ENCODE peak calls at places on chromosomes 7 and 10, in four cellular contexts. H, E, Z and S are unnamed samples. For H3K4me1 and H3K9me3, the result is how much of the 10 kb centered on the place peaks cover.

GRCh38 chr10:28938745-28939144 is 261.4 kb downstream of the BAMBI start:
- DNase-seq in H (no peak), E (no peak), Z (no peak), S (no peak)

GRCh38 chr7:2760098-2760889 is 72.3 kb downstream of the AMZ1 start:
- DNase-seq in H (no peak), E (no peak), Z (peak), S (peak)

GRCh38 chr7:93765475-93765874 is 125.1 kb downstream of the TFPI2 start:
- DNase-seq in H (no peak), E (no peak), Z (no peak), S (no peak)

GRCh38 chr7:120480472-120480871 is 207.5 kb downstream of the KCND2 start:
- DNase-seq in H (no peak), E (no peak), Z (no peak), S (no peak)

GRCh38 chr7:101699884-101700283 is 70.8 kb upstream of the MYL10 start:
- DNase-seq in H (no peak), E (no peak), Z (no peak), S (no peak)

GRCh38 chr10:43817368-43817767 is 168.7 kb upstream of the ZNF32 start:
- DNase-seq in H (no peak), E (no peak), Z (no peak), S (no peak)

GRCh38 chr7:121505021-121505420 is 108.9 kb upstream of the FAM3C start:
- DNase-seq in H (no peak), E (no peak), Z (no peak), S (no peak)

GRCh38 chr10:23994459-23995046 is 214.4 kb upstream of the KIAA1217 start:
- DNase-seq in H (no peak), E (peak), Z (peak), S (no peak)

GRCh38 chr10:119675483-119676170 is 24.4 kb downstream of the BAG3 start:
- DNase-seq in H (no peak), E (no peak), Z (no peak), S (no peak)

GRCh38 chr10:122474145-122474739 is 12.9 kb downstream of the HTRA1 start:
- DNase-seq in H (no peak), E (no peak), Z (peak), S (no peak)
- H3K4me1 ChIP-seq in H (under half), E (under half), Z (under half), S (under half)

DNA sequence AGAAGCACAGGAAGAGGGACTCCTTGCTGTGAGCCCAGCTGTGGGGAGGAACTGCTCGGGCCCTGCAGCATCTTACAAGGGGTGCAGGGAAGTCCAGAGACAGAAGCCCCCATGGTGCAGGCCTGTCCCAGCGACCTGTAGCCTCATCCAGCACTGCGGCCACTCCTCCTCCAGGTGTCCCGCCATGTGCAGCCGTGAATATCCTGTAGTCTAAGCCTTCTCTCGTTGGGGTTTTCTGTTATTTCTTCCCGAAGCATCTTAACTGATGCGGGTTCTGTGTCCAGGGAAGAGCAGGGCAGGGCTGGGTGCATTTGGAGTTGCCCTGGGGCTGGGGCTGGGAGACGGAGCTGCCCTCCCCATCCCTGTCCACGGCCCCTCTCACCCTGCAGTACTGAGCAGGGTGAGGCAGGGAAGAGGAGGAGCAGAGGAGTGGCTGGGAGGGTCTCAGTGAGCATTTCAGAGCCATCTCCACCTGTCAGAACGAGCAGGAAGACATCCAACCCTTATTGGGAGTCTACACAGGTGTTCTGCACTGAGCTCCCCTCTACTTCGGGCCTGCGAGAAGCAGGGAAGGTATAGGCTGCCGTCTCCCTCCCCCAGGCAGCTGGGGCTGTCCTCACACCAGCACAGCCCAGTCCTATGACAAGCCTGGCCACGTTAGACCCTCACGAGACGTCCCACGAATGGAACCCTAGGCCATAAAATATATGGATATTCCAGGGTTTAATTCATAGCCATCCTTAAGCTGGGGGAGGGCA is 494.5 kb downstream of the DNAJB6 start:
- DNase-seq in H (no peak), E (no peak), Z (peak), S (no peak)
- H3K9me3 ChIP-seq in H (under half), E (under half), Z (under half), S (under half)

DNA sequence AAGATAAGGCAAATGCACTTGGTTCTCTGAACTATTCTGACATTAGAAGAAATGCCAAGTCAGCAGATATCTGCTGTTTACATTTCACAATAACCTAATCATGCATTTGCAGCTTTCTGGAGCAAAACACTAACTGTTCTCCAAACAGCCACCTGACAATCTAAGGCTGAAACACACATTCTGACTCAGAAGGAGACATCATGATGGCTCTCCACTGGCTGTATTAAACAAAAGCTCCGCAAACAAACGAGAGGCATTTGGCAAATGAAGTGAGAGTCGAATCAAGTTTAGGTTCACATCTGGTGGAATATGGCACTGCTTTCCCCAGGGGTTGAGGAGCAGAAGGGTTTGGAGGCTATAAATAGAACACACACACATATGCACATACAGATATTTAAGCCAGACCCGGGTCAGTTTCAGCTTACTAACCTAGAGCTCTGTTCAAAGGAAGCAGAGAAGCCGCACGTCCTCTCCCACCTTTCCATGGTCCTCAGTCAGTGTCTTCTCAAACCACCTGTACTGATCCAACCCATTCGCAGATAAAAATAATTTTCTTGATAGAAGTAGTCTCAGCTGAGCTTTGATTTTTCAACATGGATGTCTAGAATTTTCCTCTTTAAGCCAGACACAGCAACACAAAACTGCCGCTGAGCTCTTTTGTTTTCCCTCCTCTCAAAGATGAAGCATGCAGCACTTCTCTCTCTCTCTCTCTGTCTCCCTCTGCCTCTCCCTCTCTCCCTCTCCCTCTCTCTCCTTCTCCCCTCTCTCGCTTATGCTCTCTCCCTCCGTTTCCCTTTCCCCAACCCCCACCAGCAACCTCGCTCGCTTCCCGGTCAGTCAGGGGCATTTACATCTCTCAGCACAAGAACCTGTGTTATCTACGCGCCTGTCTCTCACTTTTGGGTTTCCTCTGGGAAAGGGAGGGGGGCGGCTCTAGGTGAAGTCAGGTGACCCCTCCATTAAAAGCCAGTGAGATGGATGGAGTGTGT is 682.8 kb downstream of the MAGI2 start:
- DNase-seq in H (no peak), E (no peak), Z (no peak), S (no peak)
- H3K4me3 ChIP-seq in H (no peak), E (no peak), Z (peak), S (no peak)

DNA sequence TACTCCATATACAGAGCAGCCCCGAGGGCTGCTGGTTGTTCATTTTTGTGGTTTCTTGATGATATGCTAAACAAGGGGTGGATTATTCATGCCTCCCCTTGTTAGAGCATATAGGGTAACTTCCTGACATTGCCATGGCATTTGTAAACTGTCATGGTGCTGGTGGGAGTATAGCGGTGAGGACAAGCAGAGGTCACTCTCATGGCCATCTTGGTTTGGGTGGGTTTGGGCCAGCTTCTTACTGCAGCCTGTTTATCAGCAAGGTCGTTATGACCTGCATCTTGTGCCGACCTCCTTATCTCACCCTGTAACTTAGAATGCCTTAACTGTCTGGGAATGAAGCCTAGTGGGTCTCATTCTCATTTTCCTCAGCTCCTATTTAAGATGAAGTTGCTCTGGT is 31.3 kb downstream of the GNAT3 start:
- DNase-seq in H (no peak), E (no peak), Z (no peak), S (no peak)
- H3K4me1 ChIP-seq in H (under half), E (under half), Z (under half), S (under half)

GRCh38 chr7:110718514-110719205 is 372.3 kb upstream of the LRRN3 start:
- DNase-seq in H (no peak), E (no peak), Z (no peak), S (no peak)
- H3K9me3 ChIP-seq in H (under half), E (under half), Z (under half), S (under half)

GRCh38 chr10:30748152-30748845 is 118.7 kb upstream of the LYZL2 start:
- DNase-seq in H (no peak), E (no peak), Z (no peak), S (no peak)

GRCh38 chr10:30749368-30749767 is 119.8 kb upstream of the LYZL2 start:
- DNase-seq in H (no peak), E (no peak), Z (no peak), S (no peak)

GRCh38 chr10:30750971-30751677 is 121.6 kb upstream of the LYZL2 start:
- DNase-seq in H (no peak), E (no peak), Z (no peak), S (peak)

GRCh38 chr10:30752481-30752881 is 122.9 kb upstream of the LYZL2 start:
- DNase-seq in H (no peak), E (no peak), Z (no peak), S (no peak)

DNA sequence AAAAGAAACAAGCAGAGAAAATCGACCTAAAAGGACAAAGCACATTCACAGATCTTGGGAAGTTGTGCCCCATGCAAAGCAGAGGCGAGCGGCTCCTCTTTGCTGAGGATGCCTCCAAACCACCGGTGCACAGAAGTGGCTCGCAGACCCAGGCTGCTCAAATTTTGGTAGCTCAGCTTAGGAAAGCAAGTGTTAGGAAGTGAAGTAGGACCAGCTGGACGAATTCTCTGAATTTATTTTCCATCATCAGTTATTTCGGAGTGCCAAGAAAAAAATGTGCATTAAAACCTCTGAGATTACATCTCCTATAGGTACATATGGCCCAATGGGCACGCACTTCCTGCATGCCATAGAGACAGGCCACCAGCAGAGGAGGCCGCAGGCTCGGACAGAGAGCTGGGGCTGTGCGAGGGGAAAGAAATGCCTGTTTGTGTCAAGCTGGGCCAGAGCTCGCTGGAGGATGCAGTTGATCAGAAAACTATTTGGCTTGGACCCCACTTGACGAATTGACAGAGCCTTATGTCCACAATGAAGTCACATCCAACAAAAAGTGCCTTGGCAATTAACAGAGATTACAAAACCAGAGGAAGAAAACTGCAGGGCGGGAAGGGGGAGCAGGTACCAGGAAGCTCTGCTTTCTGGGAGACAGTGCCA is 122.3 kb upstream of the LYZL2 start:
- DNase-seq in H (peak), E (peak), Z (peak), S (peak)
- H3K4me3 ChIP-seq in H (no peak), E (no peak), Z (no peak), S (no peak)

GRCh38 chr10:79144341-79145173 is 75.8 kb downstream of the ZMIZ1 start:
- DNase-seq in H (no peak), E (peak), Z (no peak), S (no peak)

GRCh38 chr10:79145517-79146470 is 77.0 kb downstream of the ZMIZ1 start:
- DNase-seq in H (no peak), E (no peak), Z (no peak), S (no peak)

GRCh38 chr10:79143879-79144278 is 75.1 kb downstream of the ZMIZ1 start:
- DNase-seq in H (no peak), E (no peak), Z (no peak), S (no peak)

GRCh38 chr10:79146611-79147130 is 77.9 kb downstream of the ZMIZ1 start:
- DNase-seq in H (no peak), E (peak), Z (peak), S (no peak)

DNA sequence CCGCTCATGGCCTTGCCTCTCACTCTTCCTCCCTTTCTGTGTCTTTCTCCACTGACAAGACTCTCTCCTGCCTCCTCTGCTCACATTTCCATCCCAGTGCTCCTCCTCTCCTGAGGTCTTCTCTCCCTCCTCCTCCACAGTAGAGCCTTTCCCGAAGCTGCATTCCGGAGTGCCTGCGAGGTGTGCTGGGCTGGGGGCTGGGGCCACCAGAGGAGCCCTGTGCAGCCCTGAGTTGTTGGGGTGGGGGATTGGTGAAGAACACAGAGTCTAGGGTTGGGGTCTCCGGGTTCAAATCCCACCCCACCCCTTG is 76.4 kb downstream of the ZMIZ1 start:
- DNase-seq in H (no peak), E (no peak), Z (no peak), S (no peak)
- H3K4me1 ChIP-seq in H (half or more), E (half or more), Z (under half), S (half or more)

GRCh38 chr7:126499481-126499880 is 753.3 kb downstream of the GRM8 start:
- DNase-seq in H (no peak), E (no peak), Z (no peak), S (no peak)
- H3K9me3 ChIP-seq in H (under half), E (under half), Z (under half), S (under half)

GRCh38 chr10:30219977-30220751 is 128.9 kb downstream of the MTPAP start:
- DNase-seq in H (no peak), E (no peak), Z (peak), S (no peak)
- H3K4me3 ChIP-seq in H (no peak), E (no peak), Z (no peak), S (no peak)

DNA sequence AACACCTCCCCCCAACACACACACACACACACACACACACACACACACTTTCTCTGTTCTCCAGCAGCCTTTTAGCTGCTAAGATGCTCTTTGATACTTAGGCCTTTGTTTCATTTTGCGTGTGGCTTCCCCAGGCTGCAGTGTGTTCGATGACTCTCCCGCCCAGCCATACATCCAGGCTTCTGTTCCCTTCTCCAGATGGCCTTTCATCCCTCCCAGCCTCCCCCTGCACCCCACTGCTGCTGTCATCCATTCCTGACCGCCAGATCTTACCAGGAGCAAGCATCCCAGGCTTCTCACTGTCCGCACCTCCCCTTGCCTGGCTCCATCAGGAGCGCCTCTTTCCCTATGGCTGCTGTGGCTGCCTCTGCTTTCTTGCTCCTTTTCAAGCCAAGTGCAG is 77.8 kb upstream of the PPIF start:
- DNase-seq in H (no peak), E (no peak), Z (no peak), S (no peak)
- H3K4me1 ChIP-seq in H (under half), E (under half), Z (under half), S (under half)